ENCODE peak calls at places on chromosomes 4 and X, in ten cellular contexts. One of them, this sample, is unnamed.

GRCh38 chrX:128807367-128807766 is 715.9 kb downstream of the SMARCA1 start:
- DNase-seq in uterus: no peak
- DNase-seq in activated B cell treated with CpG ODN at 0.5 μM for 24 hours: no peak
- DNase-seq in IMR-90: no peak
- DNase-seq in transverse colon: no peak
- DNase-seq in GM13977: no peak
- DNase-seq in fibroblast of pulmonary artery: no peak
- DNase-seq in cardiac fibroblast: no peak
- DNase-seq in cardiac muscle cell: no peak
- DNase-seq in A549: peak; percentile 12
- DNase-seq in this sample: no peak

GRCh38 chr4:163157157-163157556 is 9.5 kb downstream of the NAF1 start:
- DNase-seq in uterus: no peak
- DNase-seq in activated B cell treated with CpG ODN at 0.5 μM for 24 hours: no peak
- DNase-seq in IMR-90: peak; percentile 88
- DNase-seq in transverse colon: no peak
- DNase-seq in GM13977: no peak
- DNase-seq in fibroblast of pulmonary artery: peak; percentile 26
- DNase-seq in cardiac fibroblast: peak; percentile 68
- DNase-seq in cardiac muscle cell: no peak
- DNase-seq in A549: no peak
- DNase-seq in this sample: no peak

GRCh38 chr4:141605425-141605856 is 30.9 kb upstream of the IL15 start:
- DNase-seq in uterus: no peak
- DNase-seq in activated B cell treated with CpG ODN at 0.5 μM for 24 hours: no peak
- DNase-seq in IMR-90: no peak
- DNase-seq in transverse colon: no peak
- DNase-seq in GM13977: no peak
- DNase-seq in fibroblast of pulmonary artery: no peak
- DNase-seq in cardiac fibroblast: no peak
- DNase-seq in cardiac muscle cell: no peak
- DNase-seq in A549: no peak
- DNase-seq in this sample: no peak

GRCh38 chr4:6118201-6118600 is 82.1 kb downstream of the JAKMIP1 start:
- DNase-seq in uterus: no peak
- DNase-seq in activated B cell treated with CpG ODN at 0.5 μM for 24 hours: no peak
- DNase-seq in IMR-90: no peak
- DNase-seq in transverse colon: no peak
- DNase-seq in GM13977: no peak
- DNase-seq in fibroblast of pulmonary artery: no peak
- DNase-seq in cardiac fibroblast: no peak
- DNase-seq in cardiac muscle cell: no peak
- DNase-seq in A549: no peak
- DNase-seq in this sample: no peak

GRCh38 chr4:89839558-89839957 is 2.6 kb upstream of the SNCA start:
- DNase-seq in uterus: no peak
- DNase-seq in activated B cell treated with CpG ODN at 0.5 μM for 24 hours: no peak
- DNase-seq in IMR-90: no peak
- DNase-seq in transverse colon: no peak
- DNase-seq in GM13977: no peak
- DNase-seq in fibroblast of pulmonary artery: no peak
- DNase-seq in cardiac fibroblast: no peak
- DNase-seq in cardiac muscle cell: no peak
- DNase-seq in A549: no peak
- DNase-seq in this sample: no peak

GRCh38 chrX:56802921-56803848 is 74.1 kb downstream of the NBDY start:
- DNase-seq in uterus: peak; percentile 76
- DNase-seq in activated B cell treated with CpG ODN at 0.5 μM for 24 hours: no peak
- DNase-seq in IMR-90: peak; percentile 76
- DNase-seq in transverse colon: peak; percentile 83
- DNase-seq in GM13977: peak; percentile 44
- DNase-seq in fibroblast of pulmonary artery: peak; percentile 75
- DNase-seq in cardiac fibroblast: peak; percentile 71
- DNase-seq in cardiac muscle cell: peak; percentile 72
- DNase-seq in A549: no peak
- DNase-seq in this sample: peak; percentile 76

GRCh38 chrX:33336783-33337182 is 125.4 kb upstream of the DMD start:
- DNase-seq in uterus: peak; percentile 14
- DNase-seq in activated B cell treated with CpG ODN at 0.5 μM for 24 hours: no peak
- DNase-seq in IMR-90: peak; percentile 29
- DNase-seq in transverse colon: no peak
- DNase-seq in GM13977: no peak
- DNase-seq in fibroblast of pulmonary artery: peak; percentile 29
- DNase-seq in cardiac fibroblast: peak; percentile 53
- DNase-seq in cardiac muscle cell: peak; percentile 27
- DNase-seq in A549: peak; percentile 6
- DNase-seq in this sample: no peak

GRCh38 chrX:132716006-132716405 is 227.2 kb upstream of the MBNL3 start:
- DNase-seq in uterus: no peak
- DNase-seq in activated B cell treated with CpG ODN at 0.5 μM for 24 hours: no peak
- DNase-seq in IMR-90: no peak
- DNase-seq in transverse colon: no peak
- DNase-seq in GM13977: no peak
- DNase-seq in fibroblast of pulmonary artery: no peak
- DNase-seq in cardiac fibroblast: peak; percentile 0
- DNase-seq in cardiac muscle cell: no peak
- DNase-seq in A549: no peak
- DNase-seq in this sample: no peak

GRCh38 chr4:7626551-7626950 is 191.8 kb upstream of the PSAPL1 start:
- DNase-seq in uterus: no peak
- DNase-seq in activated B cell treated with CpG ODN at 0.5 μM for 24 hours: no peak
- DNase-seq in IMR-90: no peak
- DNase-seq in transverse colon: no peak
- DNase-seq in GM13977: no peak
- DNase-seq in fibroblast of pulmonary artery: no peak
- DNase-seq in cardiac fibroblast: no peak
- DNase-seq in cardiac muscle cell: no peak
- DNase-seq in A549: no peak
- DNase-seq in this sample: no peak

GRCh38 chrX:55450259-55450658 is 1.7 kb upstream of the MAGEH1 start:
- DNase-seq in uterus: no peak
- DNase-seq in activated B cell treated with CpG ODN at 0.5 μM for 24 hours: no peak
- DNase-seq in IMR-90: peak; percentile 12
- DNase-seq in transverse colon: no peak
- DNase-seq in GM13977: no peak
- DNase-seq in fibroblast of pulmonary artery: peak; percentile 29
- DNase-seq in cardiac fibroblast: peak; percentile 7
- DNase-seq in cardiac muscle cell: peak; percentile 21
- DNase-seq in A549: peak; percentile 13
- DNase-seq in this sample: no peak

GRCh38 chr4:113584407-113585150 is 177.0 kb downstream of the CAMK2D start:
- DNase-seq in uterus: no peak
- DNase-seq in activated B cell treated with CpG ODN at 0.5 μM for 24 hours: no peak
- DNase-seq in IMR-90: peak; percentile 83
- DNase-seq in transverse colon: no peak
- DNase-seq in GM13977: no peak
- DNase-seq in fibroblast of pulmonary artery: peak; percentile 45
- DNase-seq in cardiac fibroblast: peak; percentile 68
- DNase-seq in cardiac muscle cell: peak; percentile 49
- DNase-seq in A549: peak; percentile 25
- DNase-seq in this sample: no peak

DNA sequence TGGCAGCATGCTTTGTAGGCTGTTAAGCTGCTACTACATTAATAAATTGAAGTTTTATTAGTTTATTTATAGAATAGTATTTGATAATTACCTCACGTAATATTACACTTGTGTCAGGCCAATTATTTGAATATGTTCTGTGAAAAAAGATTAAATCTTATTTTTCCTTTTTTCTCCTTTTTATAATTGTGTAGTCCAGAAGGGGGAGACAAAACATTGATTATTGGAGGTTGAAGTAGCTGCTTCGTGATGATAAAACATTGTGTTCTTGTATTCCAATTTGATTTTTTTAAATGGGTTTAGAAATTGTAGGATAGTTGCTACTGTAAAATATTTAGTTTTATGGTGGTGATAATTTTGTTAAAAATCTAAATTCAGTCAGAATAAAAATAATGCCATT is 85.7 kb downstream of the DIAPH2 start:
- DNase-seq in uterus: no peak
- DNase-seq in activated B cell treated with CpG ODN at 0.5 μM for 24 hours: no peak
- DNase-seq in IMR-90: peak; percentile 18
- DNase-seq in transverse colon: no peak
- DNase-seq in GM13977: peak; percentile 11
- DNase-seq in fibroblast of pulmonary artery: peak; percentile 46
- DNase-seq in cardiac fibroblast: peak; percentile 34
- DNase-seq in cardiac muscle cell: peak; percentile 31
- DNase-seq in A549: peak; percentile 5
- DNase-seq in this sample: no peak
- TF ChIP-seq CTCF in uterus: peak; percentile 22
- TF ChIP-seq CTCF in activated B cell treated with CpG ODN at 0.5 μM for 24 hours: no peak
- TF ChIP-seq CTCF in IMR-90: peak; percentile 62
- TF ChIP-seq CTCF in transverse colon: peak; percentile 35
- TF ChIP-seq CTCF in GM13977: peak; percentile 47
- TF ChIP-seq CTCF in fibroblast of pulmonary artery: peak; percentile 35
- TF ChIP-seq CTCF in cardiac fibroblast: peak; percentile 12
- TF ChIP-seq CTCF in cardiac muscle cell: peak; percentile 31
- TF ChIP-seq CTCF in A549: peak; percentile 60
- TF ChIP-seq CTCF in this sample: peak; percentile 43

DNA sequence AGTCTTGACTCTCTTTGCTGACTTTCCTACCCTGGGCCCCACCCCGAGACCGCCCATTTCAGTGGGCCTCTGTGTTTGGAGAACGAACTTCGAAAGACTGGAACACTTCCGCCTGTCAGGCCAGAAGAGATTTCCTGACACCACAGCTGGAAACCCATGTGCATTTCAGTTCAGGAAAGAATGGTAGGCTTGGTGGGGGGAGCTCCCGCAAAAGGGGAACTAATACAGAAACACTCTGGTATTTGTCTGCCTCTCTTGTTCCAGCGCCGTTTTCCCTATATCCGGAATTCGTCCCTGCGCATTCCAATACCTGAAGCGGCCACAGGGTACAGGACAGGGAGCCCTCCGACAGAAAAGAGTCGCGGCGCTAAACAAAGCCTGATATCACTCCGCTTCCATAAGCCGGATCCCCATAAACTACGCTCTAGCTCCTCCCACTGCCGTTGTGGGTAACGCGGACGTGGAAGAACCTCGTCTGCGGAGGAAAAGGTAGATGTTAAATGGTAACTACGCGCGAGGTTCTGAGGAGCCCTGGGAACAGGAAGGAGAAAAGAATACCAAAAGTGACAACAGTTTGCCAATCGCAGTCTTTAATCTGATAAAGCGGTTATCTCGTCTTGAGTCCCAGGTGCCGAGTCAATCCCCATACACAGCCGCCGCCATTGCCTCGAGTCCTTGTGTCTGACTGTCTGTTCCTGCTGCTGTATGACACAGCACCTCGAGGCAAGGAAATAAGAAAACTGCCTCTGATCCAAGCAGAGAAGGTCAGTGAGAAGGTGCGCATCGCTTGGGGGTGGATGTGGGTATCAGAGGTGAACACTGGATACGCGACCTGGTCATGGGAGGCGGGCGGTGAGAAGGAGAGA is at the start of gene ARMCX5:
- DNase-seq in uterus: peak; percentile 78
- DNase-seq in activated B cell treated with CpG ODN at 0.5 μM for 24 hours: peak; percentile 31
- DNase-seq in IMR-90: peak; percentile 87
- DNase-seq in transverse colon: peak; percentile 77
- DNase-seq in GM13977: peak; percentile 16
- DNase-seq in fibroblast of pulmonary artery: peak; percentile 87
- DNase-seq in cardiac fibroblast: peak; percentile 88
- DNase-seq in cardiac muscle cell: peak; percentile 88
- DNase-seq in A549: peak; percentile 94
- DNase-seq in this sample: peak; percentile 59
- TF ChIP-seq CTCF in uterus: no peak
- TF ChIP-seq CTCF in activated B cell treated with CpG ODN at 0.5 μM for 24 hours: no peak
- TF ChIP-seq CTCF in IMR-90: no peak
- TF ChIP-seq CTCF in transverse colon: no peak
- TF ChIP-seq CTCF in GM13977: no peak
- TF ChIP-seq CTCF in fibroblast of pulmonary artery: no peak
- TF ChIP-seq CTCF in cardiac fibroblast: no peak
- TF ChIP-seq CTCF in cardiac muscle cell: no peak
- TF ChIP-seq CTCF in A549: no peak
- TF ChIP-seq CTCF in this sample: no peak

DNA sequence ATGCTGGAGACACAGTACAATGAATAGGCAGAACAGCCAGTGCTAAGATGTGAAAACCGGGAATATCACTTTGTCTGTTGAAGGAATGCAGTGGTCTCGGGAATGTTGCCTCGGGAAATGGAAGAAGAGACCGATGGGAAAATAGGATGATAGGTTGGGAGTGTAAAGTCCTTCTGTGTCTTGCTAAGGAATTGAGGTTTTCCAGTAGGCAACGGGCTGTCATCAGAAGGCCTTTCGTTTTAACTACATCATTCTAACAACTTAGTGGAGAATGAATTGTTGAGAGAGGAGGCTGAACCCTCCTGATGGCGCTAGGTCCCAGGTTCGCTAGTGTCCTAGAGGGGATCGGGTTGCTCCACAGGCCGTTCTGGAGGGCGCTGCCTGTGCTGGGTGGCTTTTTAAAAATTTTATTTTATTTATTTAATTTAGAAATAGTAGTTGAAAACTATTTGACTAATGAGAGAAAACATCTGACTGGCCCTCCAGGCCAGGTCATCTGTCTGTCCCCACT is 735 bp downstream of the VBP1 start:
- DNase-seq in uterus: no peak
- DNase-seq in activated B cell treated with CpG ODN at 0.5 μM for 24 hours: no peak
- DNase-seq in IMR-90: peak; percentile 4
- DNase-seq in transverse colon: no peak
- DNase-seq in GM13977: peak; percentile 26
- DNase-seq in fibroblast of pulmonary artery: no peak
- DNase-seq in cardiac fibroblast: no peak
- DNase-seq in cardiac muscle cell: no peak
- DNase-seq in A549: no peak
- DNase-seq in this sample: no peak
- TF ChIP-seq CTCF in uterus: no peak
- TF ChIP-seq CTCF in activated B cell treated with CpG ODN at 0.5 μM for 24 hours: no peak
- TF ChIP-seq CTCF in IMR-90: no peak
- TF ChIP-seq CTCF in transverse colon: peak; percentile 18
- TF ChIP-seq CTCF in GM13977: no peak
- TF ChIP-seq CTCF in fibroblast of pulmonary artery: no peak
- TF ChIP-seq CTCF in cardiac fibroblast: no peak
- TF ChIP-seq CTCF in cardiac muscle cell: no peak
- TF ChIP-seq CTCF in A549: no peak
- TF ChIP-seq CTCF in this sample: no peak

DNA sequence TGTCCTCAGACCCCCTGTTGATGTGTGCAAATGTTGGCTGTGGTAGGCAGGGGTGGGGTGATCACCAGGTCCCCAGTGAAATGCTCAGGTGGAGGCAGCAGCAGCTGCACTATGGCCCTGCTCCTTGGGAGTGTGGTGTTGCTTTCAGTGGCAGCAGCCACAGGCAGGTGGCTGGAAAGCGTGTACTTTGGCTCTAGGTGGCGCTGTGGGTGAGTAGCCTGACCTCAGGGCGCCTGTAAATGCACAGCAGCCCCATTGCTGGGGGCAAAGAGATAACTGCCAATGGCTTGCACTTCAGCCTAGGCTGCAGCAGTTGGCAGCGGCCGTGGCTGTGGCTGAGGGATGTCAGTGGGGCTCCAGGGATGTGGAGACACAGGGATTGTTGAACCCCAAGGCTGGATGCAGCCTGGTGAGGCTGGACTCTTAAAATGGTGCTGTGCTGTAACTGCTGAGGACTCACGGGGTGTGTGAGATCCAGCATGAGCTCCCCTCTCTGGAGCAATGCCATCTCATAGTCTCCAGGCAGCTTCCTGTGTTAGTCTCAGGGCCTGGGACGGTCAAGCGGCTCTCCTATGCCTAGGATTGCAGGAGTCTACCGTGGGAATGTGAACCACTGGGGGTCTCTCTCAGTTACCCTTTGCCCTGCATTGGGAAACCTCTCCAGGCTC is 421.7 kb upstream of the HTR2C start:
- DNase-seq in uterus: no peak
- DNase-seq in activated B cell treated with CpG ODN at 0.5 μM for 24 hours: no peak
- DNase-seq in IMR-90: no peak
- DNase-seq in transverse colon: no peak
- DNase-seq in GM13977: no peak
- DNase-seq in fibroblast of pulmonary artery: no peak
- DNase-seq in cardiac fibroblast: no peak
- DNase-seq in cardiac muscle cell: no peak
- DNase-seq in A549: peak; percentile 4
- DNase-seq in this sample: no peak
- TF ChIP-seq CTCF in uterus: no peak
- TF ChIP-seq CTCF in activated B cell treated with CpG ODN at 0.5 μM for 24 hours: no peak
- TF ChIP-seq CTCF in IMR-90: no peak
- TF ChIP-seq CTCF in transverse colon: no peak
- TF ChIP-seq CTCF in GM13977: peak; percentile 33
- TF ChIP-seq CTCF in fibroblast of pulmonary artery: peak; percentile 1
- TF ChIP-seq CTCF in cardiac fibroblast: no peak
- TF ChIP-seq CTCF in cardiac muscle cell: no peak
- TF ChIP-seq CTCF in A549: no peak
- TF ChIP-seq CTCF in this sample: no peak